ENCODE peak calls at places on chromosomes 2 and 18, in six cellular contexts. T is right lobe of liver; O is aorta; N is CD4-positive, alpha-beta memory T cell; A is left ventricle myocardium inferior; H is CD4-positive, CD25-positive, alpha-beta regulatory T cell. I is an unnamed sample. For H3K27me3, the result is how much of the 10 kb centered on the place peaks cover.

GRCh38 chr2:97936199-97936598 is 59.5 kb downstream of the TMEM131 start:
- DNase-seq in A (no peak), T (no peak), H (no peak), N (no peak), O (no peak), I (peak)

GRCh38 chr18:1779587-1779986 is 791.7 kb downstream of the METTL4 start:
- DNase-seq in O (no peak), A (no peak), N (no peak), T (no peak), H (no peak), I (no peak)

GRCh38 chr2:113133696-113134558 is 6.5 kb downstream of the IL1RN start:
- DNase-seq in N (no peak), H (no peak), T (no peak), O (no peak), A (no peak), I (no peak)

GRCh38 chr2:222960126-222960525 is 91.9 kb upstream of the KCNE4 start:
- DNase-seq in N (no peak), O (no peak), T (no peak), H (no peak), A (no peak), I (no peak)

GRCh38 chr2:138615257-138615656 is 113.7 kb downstream of the SPOPL start:
- DNase-seq in N (no peak), T (no peak), A (no peak), H (no peak), O (no peak), I (no peak)

GRCh38 chr2:152825834-152826233 is 107.4 kb downstream of the ARL6IP6 start:
- DNase-seq in H (no peak), T (no peak), O (no peak), A (no peak), N (no peak), I (no peak)

GRCh38 chr2:171957061-171957460 is 34.8 kb downstream of the HAT1 start:
- DNase-seq in T (no peak), A (no peak), O (no peak), H (no peak), N (peak), I (peak)

GRCh38 chr2:101036562-101036961 is 34.5 kb downstream of the RPL31 start:
- DNase-seq in O (no peak), T (no peak), N (no peak), H (no peak), A (no peak), I (peak)

GRCh38 chr2:19119326-19120001 is 239.0 kb downstream of the OSR1 start:
- DNase-seq in H (no peak), T (no peak), A (no peak), O (no peak), N (no peak), I (no peak)

GRCh38 chr18:56770097-56770496 is 118.9 kb downstream of the WDR7 start:
- DNase-seq in O (no peak), T (no peak), N (no peak), H (no peak), A (no peak), I (no peak)

GRCh38 chr2:53880756-53881155 is 21.0 kb upstream of the GPR75 start:
- DNase-seq in H (no peak), N (no peak), A (no peak), T (no peak), O (no peak), I (no peak)

GRCh38 chr2:60489269-60489668 is 64.2 kb downstream of the BCL11A start:
- DNase-seq in N (no peak), O (no peak), T (no peak), H (no peak), A (peak), I (no peak)

GRCh38 chr2:222057249-222058073 is 241.3 kb downstream of the PAX3 start:
- DNase-seq in H (peak), T (no peak), A (no peak), N (peak), O (no peak), I (peak)

GRCh38 chr2:106085441-106085911 is 108.6 kb downstream of the UXS1 start:
- DNase-seq in H (peak), O (no peak), N (peak), A (no peak), T (no peak), I (no peak)

GRCh38 chr2:138757376-138757775 is 22.8 kb downstream of the NXPH2 start:
- DNase-seq in H (no peak), A (no peak), T (no peak), N (no peak), O (no peak), I (no peak)

GRCh38 chr18:60092073-60092472 is 192.3 kb downstream of the PMAIP1 start:
- DNase-seq in N (no peak), A (no peak), H (no peak), T (no peak), O (no peak), I (no peak)

GRCh38 chr2:222399038-222399783 is 25.1 kb upstream of the SGPP2 start:
- DNase-seq in A (no peak), N (no peak), H (no peak), O (no peak), T (no peak), I (no peak)

GRCh38 chr2:74345272-74345943 is 2.2 kb upstream of the SLC4A5 start:
- DNase-seq in T (no peak), O (no peak), H (no peak), A (no peak), N (no peak), I (no peak)

GRCh38 chr2:74347747-74348146 is 4.5 kb upstream of the SLC4A5 start:
- DNase-seq in T (no peak), H (no peak), A (no peak), N (no peak), O (no peak), I (no peak)

GRCh38 chr2:74343316-74343715 is at the start of gene SLC4A5:
- DNase-seq in T (no peak), O (no peak), N (no peak), H (no peak), A (no peak), I (no peak)
- H3K27me3 ChIP-seq in T (under half), O (under half), N (under half), H (under half), A (under half), I (under half)

GRCh38 chr2:217977840-217978535 is 24.8 kb downstream of the TNS1 start:
- DNase-seq in O (no peak), A (no peak), T (no peak), N (no peak), H (no peak), I (no peak)

GRCh38 chr2:217980036-217980435 is 22.8 kb downstream of the TNS1 start:
- DNase-seq in T (no peak), O (peak), A (no peak), H (no peak), N (no peak), I (no peak)

GRCh38 chr2:217979151-217979811 is 23.5 kb downstream of the TNS1 start:
- DNase-seq in N (no peak), O (peak), A (no peak), H (no peak), T (no peak), I (peak)

GRCh38 chr2:217980591-217980990 is 22.2 kb downstream of the TNS1 start:
- DNase-seq in H (no peak), N (no peak), O (peak), T (no peak), A (no peak), I (no peak)

DNA sequence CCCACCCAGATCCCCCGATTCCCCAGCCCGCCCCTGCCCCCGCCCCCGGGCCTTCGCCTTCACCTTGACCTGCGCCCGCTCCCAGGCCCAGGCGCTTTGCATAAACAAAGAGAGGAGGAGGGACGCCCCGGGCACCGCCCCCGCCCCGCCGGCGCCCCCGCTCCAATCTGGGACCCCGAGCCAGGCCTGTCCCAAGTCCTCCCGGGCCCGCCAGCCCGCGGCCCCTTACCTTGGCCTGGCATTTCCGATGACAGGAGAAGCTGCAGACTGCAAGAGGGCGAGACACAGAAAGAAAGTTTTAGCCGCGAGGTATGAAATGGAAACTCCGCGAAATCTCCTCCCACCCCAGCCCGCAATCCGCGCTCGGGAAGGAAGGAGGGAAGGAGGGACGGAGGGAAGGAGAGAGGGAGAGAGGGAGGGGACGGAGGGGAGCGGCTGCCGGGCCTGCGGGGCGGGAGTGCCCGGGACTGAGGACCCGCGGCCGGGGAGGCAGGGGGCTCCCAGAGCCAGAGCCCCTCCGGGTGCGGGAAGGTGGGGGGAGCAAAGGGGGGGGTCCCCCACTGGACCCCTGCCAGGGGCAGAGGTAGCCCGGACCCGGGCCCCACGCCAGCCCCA is 24.2 kb downstream of the TNS1 start:
- DNase-seq in A (no peak), T (no peak), N (no peak), H (no peak), O (peak), I (peak)
- H3K4me3 ChIP-seq in A (peak), T (peak), N (no peak), H (no peak), O (peak), I (peak)

GRCh38 chr18:76494181-76494540 is 881 bp downstream of the ZNF516 start:
- DNase-seq in T (peak), N (peak), A (no peak), H (peak), O (peak), I (peak)
- H3K27me3 ChIP-seq in T (under half), N (under half), A (under half), H (under half), O (under half), I (under half)

GRCh38 chr18:63936932-63937393 is 12.1 kb upstream of the HMSD start:
- DNase-seq in A (no peak), N (no peak), O (no peak), H (no peak), T (no peak), I (no peak)
- H3K4me3 ChIP-seq in A (peak), N (peak), O (peak), H (no peak), T (no peak), I (peak)

GRCh38 chr2:70895249-70895648 is 40.5 kb upstream of the ATP6V1B1 start:
- DNase-seq in H (no peak), T (no peak), N (no peak), A (no peak), O (no peak), I (no peak)
- H3K27me3 ChIP-seq in H (under half), T (under half), N (under half), A (half or more), O (under half), I (half or more)

GRCh38 chr2:174606336-174606735 is 8.7 kb upstream of the WIPF1 start:
- DNase-seq in H (no peak), A (no peak), N (no peak), O (no peak), T (no peak), I (no peak)

GRCh38 chr2:174605687-174606086 is 8.1 kb upstream of the WIPF1 start:
- DNase-seq in H (no peak), T (no peak), O (no peak), A (no peak), N (peak), I (no peak)

GRCh38 chr2:174600349-174600748 is 2.7 kb upstream of the WIPF1 start:
- DNase-seq in H (peak), N (peak), T (no peak), A (no peak), O (no peak), I (no peak)

GRCh38 chr2:174602741-174603140 is 5.1 kb upstream of the WIPF1 start:
- DNase-seq in T (no peak), A (no peak), H (no peak), O (no peak), N (no peak), I (no peak)

DNA sequence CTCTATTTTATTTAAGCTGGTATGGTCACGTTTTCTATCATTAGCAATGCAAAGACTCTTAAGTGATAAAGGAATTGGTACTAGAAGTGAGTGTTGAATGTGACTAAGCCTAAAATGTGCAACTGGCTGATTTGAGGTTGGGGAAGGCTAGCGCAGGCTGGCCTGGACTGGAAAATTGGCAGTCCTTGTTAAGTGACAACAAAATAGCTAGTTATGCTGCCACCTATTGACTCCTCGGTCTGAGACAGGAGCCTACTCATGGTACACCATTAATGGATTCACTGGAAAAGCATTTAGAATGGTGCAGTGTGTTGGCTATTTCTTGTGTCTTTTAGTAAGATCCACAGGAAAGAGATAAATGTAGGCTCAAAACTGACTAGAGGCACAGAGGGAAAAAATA is 5.7 kb upstream of the WIPF1 start:
- DNase-seq in O (no peak), N (peak), T (no peak), H (peak), A (no peak), I (no peak)
- H3K4me3 ChIP-seq in O (no peak), N (no peak), T (no peak), H (peak), A (no peak), I (no peak)

DNA sequence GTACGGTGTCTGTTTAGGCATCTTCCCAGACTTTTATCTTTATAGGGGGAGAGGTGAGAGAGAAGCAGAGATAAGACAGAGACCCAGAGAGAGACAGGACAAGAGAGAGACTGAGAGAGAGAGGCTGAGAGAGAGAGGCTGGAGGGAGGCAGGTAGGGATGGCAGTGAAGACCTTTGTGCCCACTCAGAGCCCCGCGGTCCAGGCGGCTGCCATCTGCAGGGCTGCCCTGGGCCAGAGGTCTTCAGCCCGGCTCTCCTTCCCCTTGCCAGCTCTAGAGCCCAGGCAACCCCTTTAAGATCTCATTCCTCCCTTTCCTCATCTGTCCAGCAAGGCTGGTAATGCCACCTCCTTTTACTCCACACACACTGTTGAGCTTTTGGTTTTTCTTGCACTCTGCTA is 610.0 kb downstream of the GALR1 start:
- DNase-seq in N (no peak), A (no peak), O (no peak), H (no peak), T (no peak), I (no peak)
- H3K27me3 ChIP-seq in N (under half), A (under half), O (under half), H (under half), T (under half), I (under half)

DNA sequence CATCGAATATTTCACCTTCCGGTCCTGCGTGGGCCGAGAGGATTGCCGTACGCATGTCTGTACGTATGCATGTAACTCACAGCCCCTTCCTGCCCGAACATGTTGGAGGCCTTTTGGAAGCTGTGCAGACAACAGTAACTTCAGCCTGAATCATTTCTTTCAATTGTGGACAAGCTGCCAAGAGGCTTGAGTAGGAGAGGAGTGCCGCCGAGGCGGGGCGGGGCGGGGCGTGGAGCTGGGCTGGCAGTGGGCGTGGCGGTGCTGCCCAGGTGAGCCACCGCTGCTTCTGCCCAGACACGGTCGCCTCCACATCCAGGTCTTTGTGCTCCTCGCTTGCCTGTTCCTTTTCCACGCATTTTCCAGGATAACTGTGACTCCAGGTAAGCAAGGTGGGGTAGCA is at the start of gene SERPINB5:
- DNase-seq in A (no peak), T (no peak), O (no peak), H (no peak), N (no peak), I (no peak)
- H3K4me3 ChIP-seq in A (no peak), T (no peak), O (no peak), H (no peak), N (no peak), I (no peak)

I was measured in H7.